ENCODE peak calls at places on chromosomes 12 and 14, in four cellular contexts. S, F, E and N are unnamed samples.

GRCh38 chr12:6943719-6944380 is at the start of the genes C12orf57 and RNU7-1:
- DNase-seq in F (peak), S (no peak), E (peak), N (peak)

GRCh38 chr12:32437095-32437515 is 37.7 kb downstream of the FGD4 start:
- DNase-seq in E (peak), F (no peak), S (peak), N (no peak)

GRCh38 chr12:77294016-77294415 is 228.6 kb upstream of the E2F7 start:
- DNase-seq in F (no peak), E (no peak), S (no peak), N (no peak)

GRCh38 chr12:26935636-26936378 is 2.0 kb downstream of the INTS13 start:
- DNase-seq in S (no peak), E (no peak), F (no peak), N (no peak)

GRCh38 chr14:89616425-89617141 is 199.6 kb upstream of the FOXN3 start:
- DNase-seq in S (no peak), F (peak), E (peak), N (peak)

GRCh38 chr12:67651380-67651695 is 2.8 kb downstream of the DYRK2 start:
- DNase-seq in E (peak), F (no peak), S (no peak), N (no peak)

GRCh38 chr14:95101736-95102677 is 55.3 kb downstream of the DICER1 start:
- DNase-seq in E (no peak), F (no peak), S (no peak), N (no peak)

GRCh38 chr14:25042362-25043299 is 7.3 kb downstream of the STXBP6 start:
- DNase-seq in S (no peak), E (peak), F (no peak), N (no peak)

GRCh38 chr12:62267490-62267889 is 7.3 kb downstream of the USP15 start:
- DNase-seq in E (no peak), F (no peak), S (no peak), N (no peak)